ENCODE peak calls at places on chromosomes 3 and 15, in nine cellular contexts. L is RPMI8226; K is NCI-H2081; A is RWPE1; F is testis; T is activated CD4-positive, CD25-positive, alpha-beta regulatory T cell treated with anti-CD3 and anti-CD28 coated beads, Interleukin-2, amount 50 U/mL, for 16 hours; R is KBM-7; I is GM03348; M is CD8-positive, alpha-beta memory T cell. P is an unnamed sample.

GRCh38 chr15:66644815-66645345 is 57.2 kb upstream of the SMAD6 start:
- DNase-seq in L (no peak), A (no peak), M (no peak), F (no peak), R (no peak), I (peak; percentile 44), K (no peak), T (no peak), P (no peak)

GRCh38 chr3:195181781-195182469 is 89.0 kb downstream of the XXYLT1 start:
- DNase-seq in I (no peak), K (no peak), R (no peak), M (no peak), A (no peak), F (no peak), T (no peak), L (no peak), P (no peak)

GRCh38 chr3:38782148-38782547 is 33.9 kb downstream of the SCN10A start:
- DNase-seq in L (peak; percentile 4), M (no peak), K (no peak), A (peak; percentile 16), T (no peak), R (no peak), I (no peak), F (no peak), P (no peak)

GRCh38 chr3:40099875-40100274 is 209.6 kb upstream of the EIF1B start:
- DNase-seq in M (no peak), T (no peak), R (no peak), K (no peak), I (no peak), A (no peak), L (no peak), F (no peak), P (no peak)

GRCh38 chr3:183775781-183776180 is 49.6 kb downstream of the MAP6D1 start:
- DNase-seq in I (no peak), M (no peak), R (peak; percentile 63), A (no peak), T (no peak), F (peak; percentile 83), L (no peak), K (no peak), P (no peak)

GRCh38 chr3:47425383-47425778 is 44.6 kb downstream of the PTPN23 start:
- DNase-seq in M (no peak), A (no peak), F (no peak), I (no peak), T (no peak), K (no peak), R (no peak), L (no peak), P (no peak)

GRCh38 chr3:77240072-77240650 is 200.3 kb downstream of the ROBO2 start:
- DNase-seq in T (no peak), K (no peak), I (no peak), F (no peak), R (no peak), A (no peak), L (no peak), M (no peak), P (no peak)

GRCh38 chr3:27105904-27106303 is 263.3 kb downstream of the NEK10 start:
- DNase-seq in L (no peak), K (no peak), I (no peak), M (no peak), R (no peak), T (no peak), A (no peak), F (no peak), P (no peak)

GRCh38 chr15:58469432-58470353 is 37.9 kb downstream of the LIPC start:
- DNase-seq in M (no peak), L (no peak), A (peak; percentile 60), K (no peak), I (peak; percentile 74), F (no peak), R (peak; percentile 52), T (no peak), P (no peak)

GRCh38 chr3:111338059-111338698 is 203.8 kb upstream of the CD96 start:
- DNase-seq in R (peak; percentile 50), F (peak; percentile 86), L (peak; percentile 20), I (peak; percentile 69), M (no peak), T (no peak), A (peak; percentile 42), K (peak; percentile 55), P (peak; percentile 18)

GRCh38 chr15:90059208-90059985 is 42.9 kb downstream of the IDH2 start:
- DNase-seq in A (no peak), M (peak; percentile 54), F (peak; percentile 44), T (peak; percentile 48), R (peak; percentile 98), I (no peak), L (peak; percentile 98), K (no peak), P (no peak)

GRCh38 chr15:25327671-25328070 is 111.2 kb downstream of the UBE3A start:
- DNase-seq in K (no peak), F (no peak), R (no peak), M (no peak), I (no peak), T (no peak), L (no peak), A (no peak), P (no peak)

GRCh38 chr3:7547826-7548225 is 686.9 kb downstream of the GRM7 start:
- DNase-seq in F (no peak), K (no peak), M (no peak), A (no peak), L (no peak), R (no peak), I (no peak), T (no peak), P (no peak)

GRCh38 chr15:23910030-23910429 is 222.9 kb upstream of the NDN start:
- DNase-seq in F (no peak), A (no peak), L (no peak), K (no peak), R (no peak), I (no peak), T (no peak), M (no peak), P (no peak)

GRCh38 chr15:29090617-29091466 is 178.8 kb downstream of the NSMCE3 start:
- DNase-seq in R (peak; percentile 20), A (peak; percentile 41), F (peak; percentile 36), L (peak; percentile 23), T (no peak), K (peak; percentile 8), M (peak; percentile 47), I (peak; percentile 62), P (no peak)

GRCh38 chr15:96622714-96623113 is 292.2 kb downstream of the NR2F2 start:
- DNase-seq in L (no peak), M (no peak), F (no peak), A (no peak), K (no peak), T (no peak), R (no peak), I (no peak), P (no peak)

GRCh38 chr3:37315669-37316068 is 141.3 kb upstream of the LRRFIP2 start:
- DNase-seq in K (no peak), A (no peak), L (no peak), F (no peak), M (no peak), T (no peak), I (no peak), R (no peak), P (no peak)

GRCh38 chr3:133987136-133987535 is 42.6 kb downstream of the SLCO2A1 start:
- DNase-seq in T (no peak), M (no peak), L (no peak), I (no peak), A (no peak), K (no peak), F (no peak), R (peak; percentile 75), P (no peak)

P was measured in 8988T.